ENCODE peak calls at places on chromosomes 7 and 10, in seven cellular contexts. L, E, A, J, N, H and D are unnamed samples.

GRCh38 chr10:119341236-119342016 is 134.1 kb downstream of the GRK5 start:
- DNase-seq in A (no peak), J (no peak), H (peak; percentile 95), N (peak; percentile 86), L (peak; percentile 77), E (peak; percentile 32), D (peak; percentile 68)

GRCh38 chr7:95607477-95608010 is 11.2 kb upstream of the PDK4 start:
- DNase-seq in H (no peak), L (no peak), N (no peak), E (no peak), A (no peak), J (peak; percentile 17), D (no peak)

GRCh38 chr7:82319674-82320118 is 123.9 kb downstream of the CACNA2D1 start:
- DNase-seq in L (peak; percentile 54), N (peak; percentile 86), H (peak; percentile 2), A (no peak), J (peak; percentile 85), E (no peak), D (peak; percentile 79)

GRCh38 chr10:119135517-119135890 is 30.0 kb downstream of the SFXN4 start:
- DNase-seq in N (no peak), L (peak; percentile 32), H (no peak), A (no peak), J (no peak), E (no peak), D (no peak)

GRCh38 chr10:78471723-78472541 is 438.3 kb downstream of the RPS24 start:
- DNase-seq in H (peak; percentile 63), J (no peak), N (peak; percentile 41), E (no peak), A (no peak), L (peak; percentile 50), D (no peak)

GRCh38 chr10:31822616-31823318 is 105.9 kb downstream of the ARHGAP12 start:
- DNase-seq in H (no peak), E (no peak), N (no peak), A (no peak), L (no peak), J (no peak), D (no peak)

GRCh38 chr10:125124907-125125306 is 35.5 kb downstream of the CTBP2 start:
- DNase-seq in E (no peak), H (no peak), N (no peak), L (no peak), A (no peak), J (no peak), D (no peak)

GRCh38 chr7:142908921-142909870 is 23.7 kb upstream of the TRPV6 start:
- DNase-seq in L (peak; percentile 42), H (no peak), A (peak; percentile 18), N (peak; percentile 14), J (no peak), E (no peak), D (peak; percentile 9)

GRCh38 chr7:98617960-98618418 is 904 bp downstream of the NPTX2 start:
- DNase-seq in N (no peak), L (no peak), J (no peak), A (no peak), E (no peak), H (no peak), D (no peak)

GRCh38 chr7:129341212-129341611 is 93.0 kb upstream of the STRIP2 start:
- DNase-seq in H (no peak), L (no peak), J (no peak), E (peak; percentile 24), A (no peak), N (no peak), D (no peak)

DNA sequence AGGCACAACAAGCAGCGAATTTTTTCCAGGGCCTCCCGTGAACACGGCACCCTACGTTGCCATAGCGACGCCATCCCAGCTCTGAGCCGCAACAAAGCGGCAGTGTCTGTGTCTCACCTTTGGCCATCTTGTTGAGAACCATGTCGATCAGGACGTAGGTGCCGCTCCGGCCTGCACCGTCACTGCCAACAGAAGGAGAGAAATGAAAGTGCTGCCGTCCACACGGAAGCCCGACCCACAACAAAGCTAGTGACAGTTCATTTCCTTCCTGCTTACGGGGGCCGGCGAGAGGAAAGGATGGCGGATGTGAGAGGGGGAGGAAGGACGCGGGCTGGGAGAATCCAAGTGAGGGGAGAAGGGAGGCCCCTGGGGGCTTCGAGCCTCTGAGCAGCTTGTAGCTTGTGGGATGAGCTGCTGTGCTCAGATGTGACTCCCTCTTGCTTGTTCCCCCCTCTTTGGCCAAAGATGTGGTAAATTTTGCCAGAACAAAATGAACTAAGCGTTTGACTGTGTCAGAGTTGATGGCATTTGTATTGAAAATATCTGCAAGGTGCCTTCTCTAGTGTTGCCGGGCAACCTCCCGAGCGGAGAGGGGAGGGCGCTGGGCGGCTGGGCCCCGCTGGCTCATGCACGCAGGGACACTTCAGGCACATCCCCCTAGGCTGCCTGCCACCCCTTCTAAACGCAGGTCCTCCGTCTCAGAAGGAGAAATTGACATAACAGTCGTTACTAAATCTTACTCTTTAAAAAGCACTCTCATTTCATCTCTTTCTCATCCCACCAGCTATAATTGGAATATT is 232.2 kb downstream of the DNAJB6 start:
- DNase-seq in E (no peak), L (peak; percentile 47), N (no peak), A (no peak), J (peak; percentile 54), H (no peak), D (no peak)
- H3K4me3 ChIP-seq in E (no peak overlapping the region), L (peak overlapping the region; percentile 55), N (no peak overlapping the region), A (no peak overlapping the region), J (peak overlapping the region; percentile 66), H (peak overlapping the region; percentile 68), D (no peak overlapping the region)

GRCh38 chr10:73808021-73808815 is 3.2 kb downstream of the NDST2 start:
- DNase-seq in H (peak; percentile 51), A (no peak), N (no peak), L (no peak), J (no peak), E (no peak), D (no peak)
- H3K4me3 ChIP-seq in H (no peak overlapping the region), A (no peak overlapping the region), N (no peak overlapping the region), L (no peak overlapping the region), J (no peak overlapping the region), E (no peak overlapping the region), D (no peak overlapping the region)

GRCh38 chr10:93599335-93599734 is 1.7 kb downstream of the RBP4 start:
- DNase-seq in A (no peak), J (no peak), H (no peak), N (no peak), E (no peak), L (no peak), D (no peak)

GRCh38 chr10:93599778-93600177 is 1.3 kb downstream of the RBP4 start:
- DNase-seq in L (no peak), J (no peak), A (no peak), H (no peak), E (no peak), N (no peak), D (no peak)

GRCh38 chr10:93600446-93600860 is 582 bp downstream of the RBP4 start:
- DNase-seq in J (no peak), N (no peak), E (no peak), L (peak; percentile 32), A (no peak), H (no peak), D (no peak)

GRCh38 chr10:93601774-93602162 is 733 bp upstream of the RBP4 start:
- DNase-seq in E (no peak), H (no peak), N (no peak), L (no peak), J (no peak), A (no peak), D (no peak)

GRCh38 chr10:93600861-93601773 is at the start of gene RBP4:
- DNase-seq in A (no peak), E (no peak), N (peak; percentile 44), J (peak; percentile 20), L (peak; percentile 83), H (peak; percentile 87), D (no peak)
- H3K4me3 ChIP-seq in A (no peak within 1 kb of the TSS), E (no peak within 1 kb of the TSS), N (peak within 1 kb of the TSS; percentile 27), J (peak within 1 kb of the TSS; percentile 40), L (peak within 1 kb of the TSS; percentile 58), H (peak within 1 kb of the TSS; percentile 48), D (no peak within 1 kb of the TSS)

GRCh38 chr10:75407716-75408511 is 6.3 kb upstream of the ZNF503 start:
- DNase-seq in J (peak; percentile 60), L (peak; percentile 65), H (peak; percentile 95), N (peak; percentile 66), A (no peak), E (no peak), D (no peak)

GRCh38 chr10:75408512-75408881 is 6.9 kb upstream of the ZNF503 start:
- DNase-seq in J (peak; percentile 30), E (no peak), A (no peak), H (no peak), L (peak; percentile 35), N (peak; percentile 38), D (no peak)

GRCh38 chr10:75407296-75407715 is 5.7 kb upstream of the ZNF503 start:
- DNase-seq in A (no peak), N (peak; percentile 12), J (no peak), L (no peak), H (no peak), E (no peak), D (no peak)

GRCh38 chr10:75410135-75410787 is 8.7 kb upstream of the ZNF503 start:
- DNase-seq in L (no peak), J (peak; percentile 42), N (peak; percentile 43), E (no peak), A (no peak), H (no peak), D (no peak)

GRCh38 chr10:75408911-75409885 is 7.6 kb upstream of the ZNF503 start:
- DNase-seq in H (peak; percentile 99), N (peak; percentile 83), J (peak; percentile 81), A (no peak), L (peak; percentile 90), E (no peak), D (peak; percentile 68)
- H3K4me3 ChIP-seq in H (peak overlapping the region; percentile 92), N (peak overlapping the region; percentile 71), J (peak overlapping the region; percentile 88), A (peak overlapping the region; percentile 79), L (peak overlapping the region; percentile 89), E (no peak overlapping the region), D (peak overlapping the region; percentile 73)

DNA sequence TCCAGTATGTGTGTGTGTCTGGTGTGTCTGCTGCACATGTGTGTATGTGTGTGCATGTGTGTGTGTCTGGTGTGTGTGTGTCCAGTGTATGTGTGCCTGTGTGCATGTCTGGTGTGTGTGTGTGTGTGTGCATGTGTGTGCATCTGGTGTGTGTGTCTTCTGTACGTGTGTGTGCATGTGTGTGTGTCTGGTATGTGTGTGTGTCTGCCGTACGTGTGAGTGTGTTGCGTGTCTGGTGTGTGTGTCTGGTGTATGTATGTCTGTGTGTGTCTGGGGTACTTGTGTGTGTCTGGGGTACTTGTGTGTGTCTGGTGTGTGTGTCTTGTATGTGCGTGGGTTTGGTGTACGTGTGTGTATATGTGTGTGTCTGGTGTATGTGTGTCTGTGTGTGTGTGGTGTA is 289.1 kb upstream of the SHH start:
- DNase-seq in J (no peak), L (no peak), A (no peak), N (no peak), E (no peak), H (no peak), D (no peak)
- H3K4me3 ChIP-seq in J (no peak overlapping the region), L (no peak overlapping the region), A (no peak overlapping the region), N (no peak overlapping the region), E (no peak overlapping the region), H (no peak overlapping the region), D (no peak overlapping the region)

DNA sequence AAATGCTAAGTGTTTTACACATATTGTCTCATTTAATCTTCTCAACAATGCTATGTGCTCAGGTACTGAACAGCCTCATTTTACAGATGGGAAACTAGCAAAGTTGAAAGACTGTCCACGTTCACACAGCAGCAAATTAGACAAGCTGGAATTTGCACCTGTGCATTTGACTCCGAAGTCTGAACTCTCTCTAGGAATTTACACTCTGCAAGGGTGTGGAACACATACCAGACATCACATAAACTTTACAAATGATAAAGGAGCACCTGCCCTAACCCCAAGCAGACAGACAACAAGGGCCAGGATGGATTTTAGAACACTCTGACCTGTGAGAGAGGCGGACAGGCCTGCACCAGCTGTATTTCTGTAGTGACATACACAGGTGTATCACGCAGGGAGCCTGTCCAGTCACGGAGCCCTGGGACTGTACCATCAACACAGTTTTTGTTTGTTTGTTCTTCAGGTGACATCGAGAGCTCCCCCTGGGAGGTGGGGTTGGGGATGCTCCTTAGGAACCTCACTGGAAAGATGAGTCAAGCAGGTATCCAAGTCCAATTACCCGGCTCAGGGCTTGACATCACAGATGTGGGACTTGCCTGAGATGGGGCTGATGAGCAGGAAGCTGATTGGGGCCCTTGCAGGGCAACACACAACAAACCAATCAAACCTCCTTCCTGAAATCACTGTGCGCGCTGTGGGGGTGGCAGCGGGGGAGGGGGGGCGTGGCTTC is 31.0 kb downstream of the MKI67 start:
- DNase-seq in E (peak; percentile 46), J (no peak), L (peak; percentile 39), N (no peak), A (peak; percentile 12), H (no peak), D (no peak)
- H3K4me3 ChIP-seq in E (no peak overlapping the region), J (no peak overlapping the region), L (no peak overlapping the region), N (no peak overlapping the region), A (no peak overlapping the region), H (no peak overlapping the region), D (no peak overlapping the region)